ENCODE peak calls at places on chromosomes 3 and 15, in eight cellular contexts. O is astrocyte of the cerebellum, W is fibroblast of pulmonary artery, L is nephron progenitor cell, M is lower lobe of right lung, V is tibial nerve, D is type B pancreatic cell, P is HFFc6. G is an unnamed sample.

GRCh38 chr3:46693038-46693896 is at the start of gene ALS2CL:
- DNase-seq in M (peak), V (no peak), W (no peak), P (no peak), O (no peak), L (peak), D (peak), G (peak)

GRCh38 chr15:90025461-90026033 is 24.4 kb downstream of the ZNF710 start:
- DNase-seq in P (no peak), L (no peak), O (no peak), W (no peak), V (no peak), M (no peak), D (no peak), G (no peak)

GRCh38 chr3:37453393-37454391 is 279.3 kb upstream of the LRRFIP2 start:
- DNase-seq in V (peak), M (peak), O (no peak), W (peak), P (no peak), L (peak), D (no peak), G (no peak)

GRCh38 chr15:80743189-80743833 is 35.9 kb upstream of the CEMIP start:
- DNase-seq in P (peak), V (no peak), D (no peak), O (no peak), W (no peak), M (no peak), L (no peak), G (no peak)

GRCh38 chr3:72887378-72887722 is 496 bp upstream of the GXYLT2 start:
- DNase-seq in V (no peak), O (no peak), M (no peak), W (peak), L (no peak), P (no peak), D (no peak), G (no peak)

GRCh38 chr3:191329654-191330308 is 545 bp downstream of the UTS2B start:
- DNase-seq in D (peak), M (peak), L (peak), V (no peak), P (peak), O (no peak), W (peak), G (peak)

GRCh38 chr15:48414015-48414414 is 82.8 kb downstream of the DUT start:
- DNase-seq in W (peak), M (no peak), O (no peak), P (peak), V (no peak), D (no peak), L (no peak), G (no peak)

GRCh38 chr3:71680588-71680987 is 44.6 kb downstream of the EIF4E3 start:
- DNase-seq in V (no peak), O (no peak), P (peak), W (peak), M (no peak), D (no peak), L (no peak), G (no peak)

GRCh38 chr15:75677601-75678323 is 30.1 kb downstream of the SNX33 start:
- DNase-seq in D (no peak), L (no peak), W (no peak), V (no peak), M (no peak), O (no peak), P (no peak), G (no peak)

GRCh38 chr3:57298041-57298440 is 5.6 kb upstream of the ASB14 start:
- DNase-seq in L (no peak), O (no peak), D (no peak), M (no peak), P (peak), W (peak), V (no peak), G (no peak)

GRCh38 chr15:31847961-31848360 is 182.4 kb upstream of the CHRNA7 start:
- DNase-seq in W (no peak), D (no peak), L (no peak), P (no peak), O (no peak), M (no peak), V (no peak), G (no peak)

GRCh38 chr15:52256366-52256765 is 39.2 kb downstream of the MYO5C start:
- DNase-seq in D (no peak), W (peak), M (no peak), V (peak), O (peak), P (peak), L (peak), G (peak)

GRCh38 chr3:60636846-60637245 is 614.4 kb downstream of the FHIT start:
- DNase-seq in V (no peak), M (no peak), P (peak), W (no peak), O (peak), D (no peak), L (no peak), G (no peak)

GRCh38 chr15:80484312-80484981 is 80.3 kb downstream of the ARNT2 start:
- DNase-seq in V (no peak), W (no peak), P (no peak), D (no peak), M (no peak), L (no peak), O (no peak), G (no peak)

GRCh38 chr3:116148881-116149530 is 296.3 kb downstream of the LSAMP start:
- DNase-seq in M (no peak), W (peak), L (no peak), O (no peak), D (no peak), V (no peak), P (no peak), G (no peak)

GRCh38 chr3:59995563-59995962 is 945.7 kb upstream of the CFAP20DC start:
- DNase-seq in L (no peak), D (no peak), W (no peak), O (no peak), M (no peak), V (no peak), P (no peak), G (no peak)

GRCh38 chr3:186551387-186551786 is 7.2 kb upstream of the CRYGS start:
- DNase-seq in M (no peak), L (no peak), P (no peak), O (no peak), W (no peak), D (no peak), V (no peak), G (no peak)
- TF ChIP-seq CTCF in M (no peak), L (no peak), P (no peak), O (no peak), W (no peak), D (no peak), V (no peak), G (no peak)

GRCh38 chr3:145892869-145893268 is 268.1 kb downstream of the PLOD2 start:
- DNase-seq in O (no peak), M (no peak), W (no peak), V (no peak), D (no peak), L (no peak), P (no peak), G (no peak)

GRCh38 chr3:145893331-145893730 is 267.7 kb downstream of the PLOD2 start:
- DNase-seq in P (no peak), O (no peak), M (no peak), D (no peak), V (no peak), W (no peak), L (no peak), G (no peak)

GRCh38 chr3:145889730-145890129 is 271.3 kb downstream of the PLOD2 start:
- DNase-seq in V (no peak), P (no peak), L (no peak), D (no peak), O (no peak), M (no peak), W (no peak), G (no peak)
- TF ChIP-seq CTCF in V (no peak), P (no peak), L (no peak), D (no peak), O (no peak), M (no peak), W (no peak), G (no peak)

GRCh38 chr3:158110658-158111018 is 749 bp downstream of the RSRC1 start:
- DNase-seq in O (no peak), M (no peak), D (no peak), P (no peak), V (no peak), W (no peak), L (no peak), G (no peak)

GRCh38 chr3:158109295-158109803 is 540 bp upstream of the RSRC1 start:
- DNase-seq in V (no peak), M (no peak), P (no peak), D (no peak), O (no peak), L (no peak), W (no peak), G (no peak)

GRCh38 chr3:158108596-158108995 is 1.3 kb upstream of the RSRC1 start:
- DNase-seq in D (no peak), O (no peak), V (no peak), P (no peak), L (no peak), M (no peak), W (no peak), G (no peak)

GRCh38 chr3:158111861-158112260 is 2.0 kb downstream of the RSRC1 start:
- DNase-seq in D (no peak), W (no peak), V (no peak), P (no peak), M (no peak), L (no peak), O (no peak), G (no peak)

DNA sequence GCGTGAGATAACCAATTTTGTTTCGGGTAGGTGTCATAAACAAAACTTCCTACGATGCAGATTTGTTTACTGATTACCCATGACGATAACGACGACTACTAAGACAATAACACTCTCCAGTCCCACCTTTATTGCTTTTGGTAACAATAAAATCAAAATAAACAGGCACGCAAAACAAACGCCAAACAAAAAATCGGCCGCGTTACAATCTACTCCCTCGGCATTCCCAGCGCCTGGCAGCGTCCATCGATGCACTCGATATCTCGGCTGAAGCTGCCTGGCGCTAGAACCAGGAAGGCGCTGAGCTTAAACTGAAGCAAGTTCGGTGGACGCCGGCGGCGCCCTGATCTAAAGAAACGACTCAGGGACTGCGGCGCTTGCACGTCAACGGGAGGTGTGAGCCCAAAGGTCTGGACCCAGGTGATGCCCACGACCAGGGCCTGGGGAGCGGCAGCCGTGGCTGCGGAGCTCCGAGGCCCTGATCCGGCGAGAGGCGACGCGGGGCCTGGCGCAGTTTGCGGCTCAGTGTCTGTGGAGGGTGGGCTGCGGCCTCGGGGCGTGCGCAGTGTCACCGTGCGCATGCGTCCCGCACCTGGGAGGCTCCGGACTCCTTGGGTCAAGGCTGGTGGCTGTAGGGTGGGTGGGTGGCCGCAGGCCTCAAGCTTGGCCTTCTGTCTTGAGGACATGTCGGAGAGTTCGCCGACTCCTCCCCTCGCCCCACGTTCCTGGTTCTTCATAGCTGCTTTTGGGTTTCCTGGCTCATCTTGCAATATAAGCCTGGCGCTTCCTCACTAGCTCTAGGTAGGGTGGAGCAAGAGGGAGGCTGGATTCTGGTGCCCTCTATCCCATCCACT is at the start of gene RSRC1:
- DNase-seq in W (peak), M (peak), L (peak), P (peak), D (peak), V (peak), O (peak), G (peak)
- TF ChIP-seq CTCF in W (no peak), M (no peak), L (no peak), P (no peak), D (no peak), V (peak), O (no peak), G (no peak)

GRCh38 chr3:194031349-194031748 is 104.6 kb upstream of the HES1 start:
- DNase-seq in D (no peak), M (no peak), P (no peak), L (no peak), V (no peak), O (no peak), W (no peak), G (no peak)
- TF ChIP-seq CTCF in D (no peak), M (no peak), P (no peak), L (no peak), V (no peak), O (no peak), W (no peak), G (no peak)

GRCh38 chr15:100867476-100867875 is 12.2 kb upstream of the ALDH1A3 start:
- DNase-seq in V (no peak), D (no peak), O (peak), W (no peak), L (no peak), P (no peak), M (no peak), G (no peak)

GRCh38 chr15:100866386-100867330 is 13.0 kb upstream of the ALDH1A3 start:
- DNase-seq in W (no peak), M (no peak), O (no peak), D (no peak), V (no peak), L (no peak), P (no peak), G (no peak)

GRCh38 chr15:100863406-100864198 is 16.0 kb upstream of the ALDH1A3 start:
- DNase-seq in D (no peak), P (no peak), M (no peak), W (peak), V (no peak), L (no peak), O (no peak), G (no peak)

GRCh38 chr15:100873029-100873677 is 6.5 kb upstream of the ALDH1A3 start:
- DNase-seq in O (peak), D (no peak), V (peak), L (peak), W (peak), P (peak), M (no peak), G (peak)

GRCh38 chr15:100869151-100869999 is 10.3 kb upstream of the ALDH1A3 start:
- DNase-seq in L (peak), P (no peak), D (no peak), O (no peak), M (no peak), V (no peak), W (no peak), G (no peak)
- TF ChIP-seq CTCF in L (peak), P (peak), D (peak), O (peak), M (peak), V (peak), W (peak), G (peak)

GRCh38 chr3:171561601-171562323 is 101.6 kb upstream of the TNIK start:
- DNase-seq in O (no peak), W (peak), M (no peak), L (no peak), P (no peak), V (no peak), D (no peak), G (no peak)

GRCh38 chr3:171564723-171565122 is 104.5 kb upstream of the TNIK start:
- DNase-seq in W (no peak), D (no peak), O (no peak), L (no peak), M (peak), P (no peak), V (no peak), G (no peak)

GRCh38 chr3:171565671-171566070 is 105.5 kb upstream of the TNIK start:
- DNase-seq in P (peak), V (no peak), M (no peak), L (no peak), O (no peak), D (no peak), W (peak), G (no peak)

GRCh38 chr3:171565133-171565532 is 104.9 kb upstream of the TNIK start:
- DNase-seq in P (no peak), M (no peak), D (no peak), O (no peak), V (no peak), W (no peak), L (no peak), G (no peak)

GRCh38 chr3:171563298-171563697 is 103.1 kb upstream of the TNIK start:
- DNase-seq in D (no peak), L (no peak), V (no peak), P (no peak), M (no peak), W (no peak), O (no peak), G (no peak)
- TF ChIP-seq CTCF in D (no peak), L (no peak), V (no peak), P (no peak), M (no peak), W (no peak), O (no peak), G (no peak)

GRCh38 chr3:30606301-30607031 is at the start of gene TGFBR2:
- DNase-seq in L (peak), M (peak), W (peak), V (peak), O (peak), P (peak), D (peak), G (peak)
- TF ChIP-seq CTCF in L (no peak), M (peak), W (no peak), V (peak), O (peak), P (peak), D (peak), G (peak)

DNA sequence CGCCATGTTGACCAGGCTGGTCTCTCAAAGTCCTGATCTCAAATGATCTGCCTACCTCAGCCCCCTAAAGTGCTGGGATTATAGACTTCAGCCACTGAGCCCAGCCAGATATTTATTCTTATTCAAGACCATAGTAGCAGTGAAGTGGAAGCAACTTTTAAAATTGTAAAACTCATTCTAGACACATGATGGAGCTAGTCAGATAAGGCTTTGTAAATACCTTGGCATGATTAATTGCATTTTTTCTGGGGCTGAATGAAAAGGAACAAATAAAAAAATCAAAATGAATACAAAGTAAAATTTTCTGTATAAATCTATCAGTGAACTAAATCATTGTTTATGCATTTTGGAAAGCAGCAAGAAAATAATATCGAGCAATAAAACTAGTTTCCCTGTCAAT is 4.1 kb upstream of the MYO1E start:
- DNase-seq in M (no peak), O (no peak), V (no peak), D (no peak), L (no peak), W (peak), P (peak), G (no peak)
- TF ChIP-seq CTCF in M (no peak), O (no peak), V (no peak), D (no peak), L (no peak), W (no peak), P (peak), G (no peak)

G was measured in progenitor cell of endocrine pancreas.